ENCODE peak calls at places on chromosomes 6 and 20, in six cellular contexts. One of them, this sample, is unnamed.

GRCh38 chr6:72246926-72247325 is 360.6 kb downstream of the RIMS1 start:
- DNase-seq in NCI-H2081: no peak
- DNase-seq in GM23248: no peak
- DNase-seq in fibroblast of mammary gland: no peak
- DNase-seq in HTR-8/SVneo: no peak
- DNase-seq in pancreas: no peak
- DNase-seq in this sample: no peak

GRCh38 chr6:12969933-12970332 is 253.4 kb downstream of the PHACTR1 start:
- DNase-seq in NCI-H2081: no peak
- DNase-seq in GM23248: no peak
- DNase-seq in fibroblast of mammary gland: peak; percentile 41
- DNase-seq in HTR-8/SVneo: no peak
- DNase-seq in pancreas: no peak
- DNase-seq in this sample: no peak

GRCh38 chr20:18527836-18528235 is 20.1 kb downstream of the SEC23B start:
- DNase-seq in NCI-H2081: no peak
- DNase-seq in GM23248: peak; percentile 89
- DNase-seq in fibroblast of mammary gland: peak; percentile 94
- DNase-seq in HTR-8/SVneo: no peak
- DNase-seq in pancreas: no peak
- DNase-seq in this sample: peak; percentile 75

GRCh38 chr6:4957521-4958231 is 46.2 kb downstream of the RPP40 start:
- DNase-seq in NCI-H2081: no peak
- DNase-seq in GM23248: peak; percentile 44
- DNase-seq in fibroblast of mammary gland: peak; percentile 38
- DNase-seq in HTR-8/SVneo: no peak
- DNase-seq in pancreas: no peak
- DNase-seq in this sample: no peak

GRCh38 chr6:110201141-110201848 is 21.1 kb downstream of the CDC40 start:
- DNase-seq in NCI-H2081: no peak
- DNase-seq in GM23248: no peak
- DNase-seq in fibroblast of mammary gland: no peak
- DNase-seq in HTR-8/SVneo: no peak
- DNase-seq in pancreas: no peak
- DNase-seq in this sample: no peak

GRCh38 chr6:98824163-98824906 is 10.0 kb upstream of the POU3F2 start:
- DNase-seq in NCI-H2081: no peak
- DNase-seq in GM23248: no peak
- DNase-seq in fibroblast of mammary gland: no peak
- DNase-seq in HTR-8/SVneo: no peak
- DNase-seq in pancreas: no peak
- DNase-seq in this sample: no peak

GRCh38 chr20:33423141-33423834 is 20.3 kb downstream of the SNTA1 start:
- DNase-seq in NCI-H2081: no peak
- DNase-seq in GM23248: peak; percentile 88
- DNase-seq in fibroblast of mammary gland: peak; percentile 82
- DNase-seq in HTR-8/SVneo: no peak
- DNase-seq in pancreas: no peak
- DNase-seq in this sample: peak; percentile 93

GRCh38 chr6:162344935-162345599 is 382.5 kb downstream of the PRKN start:
- DNase-seq in NCI-H2081: no peak
- DNase-seq in GM23248: peak; percentile 72
- DNase-seq in fibroblast of mammary gland: peak; percentile 94
- DNase-seq in HTR-8/SVneo: no peak
- DNase-seq in pancreas: no peak
- DNase-seq in this sample: peak; percentile 20

GRCh38 chr6:167304912-167305311 is 13.8 kb downstream of the UNC93A start:
- DNase-seq in NCI-H2081: no peak
- DNase-seq in GM23248: no peak
- DNase-seq in fibroblast of mammary gland: no peak
- DNase-seq in HTR-8/SVneo: no peak
- DNase-seq in pancreas: no peak
- DNase-seq in this sample: no peak

GRCh38 chr6:113828984-113829701 is 28.0 kb upstream of the MARCKS start:
- DNase-seq in NCI-H2081: no peak
- DNase-seq in GM23248: no peak
- DNase-seq in fibroblast of mammary gland: no peak
- DNase-seq in HTR-8/SVneo: no peak
- DNase-seq in pancreas: no peak
- DNase-seq in this sample: no peak

GRCh38 chr6:132919028-132919427 is 104.7 kb downstream of the RPS12 start:
- DNase-seq in NCI-H2081: no peak
- DNase-seq in GM23248: no peak
- DNase-seq in fibroblast of mammary gland: peak; percentile 51
- DNase-seq in HTR-8/SVneo: no peak
- DNase-seq in pancreas: no peak
- DNase-seq in this sample: no peak

GRCh38 chr6:149910721-149911151 is 12.2 kb downstream of the RAET1G start:
- DNase-seq in NCI-H2081: no peak
- DNase-seq in GM23248: no peak
- DNase-seq in fibroblast of mammary gland: no peak
- DNase-seq in HTR-8/SVneo: no peak
- DNase-seq in pancreas: no peak
- DNase-seq in this sample: no peak

GRCh38 chr6:159094444-159095252 is 49.9 kb upstream of the TAGAP start:
- DNase-seq in NCI-H2081: no peak
- DNase-seq in GM23248: no peak
- DNase-seq in fibroblast of mammary gland: no peak
- DNase-seq in HTR-8/SVneo: no peak
- DNase-seq in pancreas: no peak
- DNase-seq in this sample: no peak

GRCh38 chr20:46583411-46584214 is 33.2 kb upstream of the OCSTAMP start:
- DNase-seq in NCI-H2081: no peak
- DNase-seq in GM23248: no peak
- DNase-seq in fibroblast of mammary gland: no peak
- DNase-seq in HTR-8/SVneo: no peak
- DNase-seq in pancreas: no peak
- DNase-seq in this sample: no peak

GRCh38 chr6:33632603-33633039 is 11.5 kb downstream of the ITPR3 start:
- DNase-seq in NCI-H2081: peak; percentile 20
- DNase-seq in GM23248: peak; percentile 69
- DNase-seq in fibroblast of mammary gland: peak; percentile 45
- DNase-seq in HTR-8/SVneo: peak; percentile 71
- DNase-seq in pancreas: peak; percentile 65
- DNase-seq in this sample: peak; percentile 68

GRCh38 chr20:53582574-53583351 is 10.9 kb downstream of the ZNF217 start:
- DNase-seq in NCI-H2081: no peak
- DNase-seq in GM23248: peak; percentile 98
- DNase-seq in fibroblast of mammary gland: peak; percentile 98
- DNase-seq in HTR-8/SVneo: peak; percentile 75
- DNase-seq in pancreas: no peak
- DNase-seq in this sample: peak; percentile 78

GRCh38 chr6:166774770-166775169 is 147.7 kb upstream of the RPS6KA2 start:
- DNase-seq in NCI-H2081: no peak
- DNase-seq in GM23248: no peak
- DNase-seq in fibroblast of mammary gland: no peak
- DNase-seq in HTR-8/SVneo: no peak
- DNase-seq in pancreas: no peak
- DNase-seq in this sample: no peak